ENCODE peak calls at places on chromosomes 11 and 22, in five cellular contexts. One of them, this sample, is unnamed.

GRCh38 chr11:20596629-20597129 is 2.7 kb upstream of the SLC6A5 start:
- DNase-seq in Caco-2: no peak
- DNase-seq in CD8-positive, alpha-beta T cell: no peak
- DNase-seq in ascending aorta: no peak
- DNase-seq in left lung: no peak
- DNase-seq in this sample: no peak

GRCh38 chr11:35419713-35420333 is 465 bp upstream of the SLC1A2 start:
- DNase-seq in CD8-positive, alpha-beta T cell: no peak
- DNase-seq in Caco-2: no peak
- DNase-seq in left lung: peak; percentile 66
- DNase-seq in ascending aorta: no peak
- DNase-seq in this sample: no peak

GRCh38 chr22:36803358-36803757 is 13.5 kb downstream of the PVALB start:
- DNase-seq in left lung: no peak
- DNase-seq in CD8-positive, alpha-beta T cell: no peak
- DNase-seq in Caco-2: no peak
- DNase-seq in ascending aorta: no peak
- DNase-seq in this sample: no peak

GRCh38 chr22:25478111-25478510 is 86.4 kb upstream of the GRK3 start:
- DNase-seq in Caco-2: no peak
- DNase-seq in CD8-positive, alpha-beta T cell: no peak
- DNase-seq in left lung: no peak
- DNase-seq in ascending aorta: no peak
- DNase-seq in this sample: no peak

GRCh38 chr11:74371269-74372039 is 26.8 kb downstream of the PGM2L1 start:
- DNase-seq in Caco-2: no peak
- DNase-seq in CD8-positive, alpha-beta T cell: no peak
- DNase-seq in left lung: no peak
- DNase-seq in ascending aorta: no peak
- DNase-seq in this sample: peak; percentile 87

GRCh38 chr11:36104660-36104992 is 160.8 kb downstream of the LDLRAD3 start:
- DNase-seq in CD8-positive, alpha-beta T cell: no peak
- DNase-seq in Caco-2: no peak
- DNase-seq in ascending aorta: no peak
- DNase-seq in left lung: no peak
- DNase-seq in this sample: no peak

GRCh38 chr11:93849751-93850584 is 450 bp downstream of the VSTM5 start:
- DNase-seq in Caco-2: peak; percentile 66
- DNase-seq in CD8-positive, alpha-beta T cell: no peak
- DNase-seq in left lung: peak; percentile 78
- DNase-seq in ascending aorta: peak; percentile 62
- DNase-seq in this sample: no peak

GRCh38 chr22:35785181-35785923 is 67.7 kb downstream of the APOL5 start:
- DNase-seq in ascending aorta: no peak
- DNase-seq in Caco-2: no peak
- DNase-seq in left lung: no peak
- DNase-seq in CD8-positive, alpha-beta T cell: no peak
- DNase-seq in this sample: no peak

GRCh38 chr11:111081021-111081511 is 164.5 kb upstream of the POU2AF2 start:
- DNase-seq in Caco-2: no peak
- DNase-seq in ascending aorta: no peak
- DNase-seq in left lung: no peak
- DNase-seq in CD8-positive, alpha-beta T cell: no peak
- DNase-seq in this sample: no peak

GRCh38 chr11:130164221-130164570 is 4.6 kb downstream of the ST14 start:
- DNase-seq in ascending aorta: no peak
- DNase-seq in CD8-positive, alpha-beta T cell: no peak
- DNase-seq in Caco-2: no peak
- DNase-seq in left lung: no peak
- DNase-seq in this sample: no peak

GRCh38 chr11:120894207-120894989 is 129.5 kb upstream of the TBCEL start:
- DNase-seq in Caco-2: no peak
- DNase-seq in ascending aorta: no peak
- DNase-seq in CD8-positive, alpha-beta T cell: no peak
- DNase-seq in left lung: no peak
- DNase-seq in this sample: no peak

GRCh38 chr11:114354076-114354475 is 46.2 kb downstream of the C11orf71 start:
- DNase-seq in CD8-positive, alpha-beta T cell: no peak
- DNase-seq in Caco-2: no peak
- DNase-seq in left lung: no peak
- DNase-seq in ascending aorta: no peak
- DNase-seq in this sample: no peak

GRCh38 chr11:64675417-64676252 is 47.4 kb downstream of the NRXN2 start:
- DNase-seq in Caco-2: no peak
- DNase-seq in CD8-positive, alpha-beta T cell: no peak
- DNase-seq in left lung: no peak
- DNase-seq in ascending aorta: peak; percentile 94
- DNase-seq in this sample: peak; percentile 28

GRCh38 chr22:45868586-45869443 is 108.1 kb downstream of the WNT7B start:
- DNase-seq in CD8-positive, alpha-beta T cell: no peak
- DNase-seq in left lung: peak; percentile 55
- DNase-seq in Caco-2: no peak
- DNase-seq in ascending aorta: peak; percentile 56
- DNase-seq in this sample: no peak

GRCh38 chr11:44609028-44609782 is 43.7 kb downstream of the CD82 start:
- DNase-seq in left lung: no peak
- DNase-seq in CD8-positive, alpha-beta T cell: peak; percentile 8
- DNase-seq in Caco-2: no peak
- DNase-seq in ascending aorta: no peak
- DNase-seq in this sample: no peak

GRCh38 chr22:49958462-49958921 is 2.1 kb upstream of the PIM3 start:
- DNase-seq in ascending aorta: no peak
- DNase-seq in CD8-positive, alpha-beta T cell: no peak
- DNase-seq in left lung: peak; percentile 70
- DNase-seq in Caco-2: no peak
- DNase-seq in this sample: no peak

GRCh38 chr22:45631839-45632238 is 39.8 kb upstream of the ATXN10 start:
- DNase-seq in ascending aorta: no peak
- DNase-seq in left lung: no peak
- DNase-seq in Caco-2: no peak
- DNase-seq in CD8-positive, alpha-beta T cell: no peak
- DNase-seq in this sample: no peak

GRCh38 chr11:124778281-124778680 is 16.2 kb upstream of the ESAM start:
- DNase-seq in left lung: no peak
- DNase-seq in Caco-2: peak; percentile 42
- DNase-seq in ascending aorta: no peak
- DNase-seq in CD8-positive, alpha-beta T cell: no peak
- DNase-seq in this sample: no peak

DNA sequence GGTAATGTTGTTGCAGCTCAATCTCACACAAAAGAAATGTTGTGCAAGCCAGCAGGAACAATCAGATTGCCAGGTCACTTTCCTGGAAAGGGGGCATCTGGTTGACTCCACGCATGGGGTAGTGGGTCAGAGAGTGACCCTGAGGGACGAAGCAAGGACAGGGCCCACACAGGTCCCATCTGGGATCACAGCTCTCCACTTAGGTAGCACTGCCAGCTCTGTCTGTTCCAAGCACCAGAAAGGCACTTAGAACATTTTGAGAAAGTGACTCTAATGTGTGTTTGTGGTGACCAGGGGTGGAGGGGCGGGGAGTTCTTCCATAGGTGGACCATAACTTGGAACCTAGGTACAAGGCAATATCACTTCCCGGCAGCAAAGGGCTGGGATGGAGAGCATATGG is 109.6 kb downstream of the RASSF10 start:
- DNase-seq in ascending aorta: no peak
- DNase-seq in CD8-positive, alpha-beta T cell: no peak
- DNase-seq in Caco-2: no peak
- DNase-seq in left lung: no peak
- DNase-seq in this sample: no peak
- H3K27me3 ChIP-seq in ascending aorta: no peaks in the 10 kb centered on the region
- H3K27me3 ChIP-seq in CD8-positive, alpha-beta T cell: no peaks in the 10 kb centered on the region
- H3K27me3 ChIP-seq in Caco-2: no peaks in the 10 kb centered on the region
- H3K27me3 ChIP-seq in left lung: no peaks in the 10 kb centered on the region
- H3K27me3 ChIP-seq in this sample: peaks cover 2% of the 10 kb centered on the region

GRCh38 chr22:39613549-39613921 is 43.0 kb downstream of the CACNA1I start:
- DNase-seq in CD8-positive, alpha-beta T cell: no peak
- DNase-seq in ascending aorta: no peak
- DNase-seq in Caco-2: no peak
- DNase-seq in left lung: peak; percentile 58
- DNase-seq in this sample: no peak
- H3K27me3 ChIP-seq in CD8-positive, alpha-beta T cell: no peaks in the 10 kb centered on the region
- H3K27me3 ChIP-seq in ascending aorta: no peaks in the 10 kb centered on the region
- H3K27me3 ChIP-seq in Caco-2: no peaks in the 10 kb centered on the region
- H3K27me3 ChIP-seq in left lung: no peaks in the 10 kb centered on the region
- H3K27me3 ChIP-seq in this sample: peaks cover 13% of the 10 kb centered on the region

GRCh38 chr11:1356478-1356960 is 33.2 kb upstream of the BRSK2 start:
- DNase-seq in left lung: no peak
- DNase-seq in ascending aorta: no peak
- DNase-seq in CD8-positive, alpha-beta T cell: no peak
- DNase-seq in Caco-2: no peak
- DNase-seq in this sample: no peak
- H3K27me3 ChIP-seq in left lung: no peaks in the 10 kb centered on the region
- H3K27me3 ChIP-seq in ascending aorta: no peaks in the 10 kb centered on the region
- H3K27me3 ChIP-seq in CD8-positive, alpha-beta T cell: no peaks in the 10 kb centered on the region
- H3K27me3 ChIP-seq in Caco-2: no peaks in the 10 kb centered on the region
- H3K27me3 ChIP-seq in this sample: no peaks in the 10 kb centered on the region

GRCh38 chr11:278001-278951 is at the start of gene NLRP6:
- DNase-seq in CD8-positive, alpha-beta T cell: no peak
- DNase-seq in left lung: peak; percentile 54
- DNase-seq in Caco-2: no peak
- DNase-seq in ascending aorta: peak; percentile 59
- DNase-seq in this sample: no peak

GRCh38 chr11:281486-282161 is 3.4 kb downstream of the NLRP6 start:
- DNase-seq in ascending aorta: no peak
- DNase-seq in Caco-2: no peak
- DNase-seq in left lung: no peak
- DNase-seq in CD8-positive, alpha-beta T cell: no peak
- DNase-seq in this sample: no peak

GRCh38 chr11:279040-279965 is 1.1 kb downstream of the NLRP6 start:
- DNase-seq in CD8-positive, alpha-beta T cell: no peak
- DNase-seq in Caco-2: no peak
- DNase-seq in left lung: peak; percentile 88
- DNase-seq in ascending aorta: peak; percentile 60
- DNase-seq in this sample: no peak

GRCh38 chr11:280762-281485 is 2.7 kb downstream of the NLRP6 start:
- DNase-seq in ascending aorta: peak; percentile 63
- DNase-seq in CD8-positive, alpha-beta T cell: no peak
- DNase-seq in left lung: peak; percentile 89
- DNase-seq in Caco-2: no peak
- DNase-seq in this sample: no peak

GRCh38 chr11:279966-280761 is 2.0 kb downstream of the NLRP6 start:
- DNase-seq in left lung: peak; percentile 88
- DNase-seq in ascending aorta: peak; percentile 63
- DNase-seq in CD8-positive, alpha-beta T cell: no peak
- DNase-seq in Caco-2: peak; percentile 47
- DNase-seq in this sample: no peak
- H3K27me3 ChIP-seq in left lung: peaks cover 50% of the 10 kb centered on the region
- H3K27me3 ChIP-seq in ascending aorta: peaks cover 23% of the 10 kb centered on the region
- H3K27me3 ChIP-seq in CD8-positive, alpha-beta T cell: no peaks in the 10 kb centered on the region
- H3K27me3 ChIP-seq in Caco-2: peaks cover 5% of the 10 kb centered on the region
- H3K27me3 ChIP-seq in this sample: peaks cover 37% of the 10 kb centered on the region

DNA sequence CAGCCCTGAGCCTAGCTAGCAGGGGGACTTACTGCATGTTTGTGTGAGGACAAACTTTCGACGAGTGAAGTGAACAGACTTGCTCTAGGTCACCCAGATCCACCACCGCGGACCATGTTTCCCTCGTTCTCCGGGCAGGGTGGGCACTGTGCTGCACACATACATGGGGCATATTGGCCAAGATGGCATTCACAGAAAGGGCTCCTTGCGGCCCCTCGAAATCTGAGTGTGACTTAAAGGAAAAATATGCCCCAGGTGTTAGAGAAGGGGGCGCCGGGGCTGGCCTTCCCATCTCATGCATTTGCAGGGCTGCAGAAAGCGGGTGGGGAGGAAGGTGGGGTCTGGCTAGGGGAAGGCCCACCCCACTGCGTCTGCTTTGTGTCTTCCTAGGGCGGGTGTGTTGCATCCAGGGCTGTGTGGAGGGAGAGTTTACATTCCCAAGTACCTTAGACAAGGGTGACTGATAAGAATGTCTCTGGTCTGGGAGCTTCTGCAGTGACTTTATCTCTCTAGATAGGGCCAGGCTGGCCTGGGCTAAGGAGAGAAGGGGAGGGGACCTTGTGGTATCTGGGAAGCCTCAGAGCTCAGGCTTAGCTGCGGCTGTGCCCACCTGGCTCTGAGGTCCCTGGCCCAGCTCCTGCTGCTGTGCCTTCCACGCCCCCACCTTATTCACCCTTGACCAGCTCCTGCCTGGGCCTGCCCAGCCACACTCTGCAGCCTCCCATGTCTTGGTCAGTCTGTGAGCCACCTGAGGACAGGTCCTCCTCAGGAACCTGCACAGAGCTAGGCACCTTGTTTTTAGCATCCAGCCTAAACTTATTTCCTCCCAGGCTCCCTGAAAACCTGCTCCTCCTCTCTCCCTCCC is 45.8 kb downstream of the LRRC32 start:
- DNase-seq in ascending aorta: no peak
- DNase-seq in Caco-2: peak; percentile 30
- DNase-seq in CD8-positive, alpha-beta T cell: no peak
- DNase-seq in left lung: no peak
- DNase-seq in this sample: no peak
- H3K27me3 ChIP-seq in ascending aorta: no peaks in the 10 kb centered on the region
- H3K27me3 ChIP-seq in Caco-2: no peaks in the 10 kb centered on the region
- H3K27me3 ChIP-seq in CD8-positive, alpha-beta T cell: no peaks in the 10 kb centered on the region
- H3K27me3 ChIP-seq in left lung: no peaks in the 10 kb centered on the region
- H3K27me3 ChIP-seq in this sample: no peaks in the 10 kb centered on the region

GRCh38 chr11:11043676-11044075 is 185.8 kb upstream of the ZBED5 start:
- DNase-seq in CD8-positive, alpha-beta T cell: no peak
- DNase-seq in left lung: no peak
- DNase-seq in ascending aorta: no peak
- DNase-seq in Caco-2: no peak
- DNase-seq in this sample: no peak

GRCh38 chr11:11039249-11039965 is 181.6 kb upstream of the ZBED5 start:
- DNase-seq in ascending aorta: no peak
- DNase-seq in CD8-positive, alpha-beta T cell: no peak
- DNase-seq in left lung: no peak
- DNase-seq in Caco-2: no peak
- DNase-seq in this sample: no peak

GRCh38 chr11:11047851-11048610 is 190.2 kb upstream of the ZBED5 start:
- DNase-seq in CD8-positive, alpha-beta T cell: no peak
- DNase-seq in ascending aorta: no peak
- DNase-seq in Caco-2: no peak
- DNase-seq in left lung: no peak
- DNase-seq in this sample: no peak

GRCh38 chr11:11045156-11045670 is 187.4 kb upstream of the ZBED5 start:
- DNase-seq in left lung: no peak
- DNase-seq in ascending aorta: no peak
- DNase-seq in CD8-positive, alpha-beta T cell: no peak
- DNase-seq in Caco-2: no peak
- DNase-seq in this sample: no peak

DNA sequence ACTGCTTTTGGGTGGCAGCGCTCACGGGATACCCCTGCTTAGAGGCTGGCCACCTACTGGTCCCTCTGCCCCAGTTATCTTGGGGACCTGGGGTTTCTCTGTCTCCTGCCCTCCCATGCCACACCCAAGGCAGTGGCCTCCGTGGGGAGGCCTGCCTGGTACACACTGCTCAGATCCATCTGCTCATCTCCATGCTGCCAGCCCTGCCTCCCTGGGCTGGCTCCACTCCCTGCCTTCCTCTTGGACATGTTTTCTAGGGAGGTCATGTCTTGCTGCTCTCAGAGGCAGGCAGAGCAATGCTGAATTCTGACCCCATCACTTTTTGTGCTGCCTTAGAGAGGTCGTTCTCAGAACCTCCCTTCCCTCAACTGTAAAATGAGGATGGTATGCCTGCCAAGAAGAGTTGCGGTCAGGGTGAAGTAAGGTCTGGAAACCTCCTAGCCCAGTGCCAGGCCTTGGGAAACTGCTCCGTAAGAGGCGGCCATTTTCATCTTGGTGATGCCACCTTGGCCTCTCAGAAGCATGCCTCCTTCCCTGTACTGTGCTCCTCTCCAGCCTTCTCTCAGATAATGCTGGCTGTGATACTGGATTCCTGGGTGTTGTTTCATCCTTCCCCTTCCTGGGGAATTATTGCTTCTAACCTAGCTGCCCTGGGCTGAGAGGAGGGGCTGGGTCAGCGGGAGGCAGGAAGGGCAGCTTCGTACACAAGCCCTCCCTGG is 186.4 kb upstream of the ZBED5 start:
- DNase-seq in Caco-2: no peak
- DNase-seq in left lung: no peak
- DNase-seq in CD8-positive, alpha-beta T cell: no peak
- DNase-seq in ascending aorta: no peak
- DNase-seq in this sample: no peak
- H3K27me3 ChIP-seq in Caco-2: no peaks in the 10 kb centered on the region
- H3K27me3 ChIP-seq in left lung: no peaks in the 10 kb centered on the region
- H3K27me3 ChIP-seq in CD8-positive, alpha-beta T cell: no peaks in the 10 kb centered on the region
- H3K27me3 ChIP-seq in ascending aorta: no peaks in the 10 kb centered on the region
- H3K27me3 ChIP-seq in this sample: no peaks in the 10 kb centered on the region

This sample was measured in HAP-1.